ENCODE peak calls at places on chromosomes 2 and 18, in seven cellular contexts. One of them, this sample, is unnamed.
A peak's percentile ranks its signal among the peaks of the same experiment; 100 is the strongest.

GRCh38 chr2:224560549-224560948 is 24.6 kb downstream of the CUL3 start:
- DNase-seq in GM12864: no peak
- DNase-seq in kidney epithelial cell: no peak
- DNase-seq in HCT116: no peak
- DNase-seq in breast epithelium: no peak
- DNase-seq in uterus: no peak
- DNase-seq in choroid plexus epithelial cell: no peak
- DNase-seq in this sample: no peak

GRCh38 chr2:138276367-138276766 is 225.2 kb upstream of the SPOPL start:
- DNase-seq in uterus: no peak
- DNase-seq in breast epithelium: no peak
- DNase-seq in choroid plexus epithelial cell: no peak
- DNase-seq in GM12864: no peak
- DNase-seq in HCT116: no peak
- DNase-seq in kidney epithelial cell: no peak
- DNase-seq in this sample: peak; percentile 10

GRCh38 chr2:182302972-182303371 is 123.9 kb downstream of the PDE1A start:
- DNase-seq in choroid plexus epithelial cell: no peak
- DNase-seq in kidney epithelial cell: no peak
- DNase-seq in HCT116: no peak
- DNase-seq in uterus: no peak
- DNase-seq in breast epithelium: no peak
- DNase-seq in GM12864: no peak
- DNase-seq in this sample: no peak

GRCh38 chr2:120990451-120990871 is 254.8 kb downstream of the GLI2 start:
- DNase-seq in breast epithelium: no peak
- DNase-seq in choroid plexus epithelial cell: peak; percentile 3
- DNase-seq in GM12864: no peak
- DNase-seq in kidney epithelial cell: no peak
- DNase-seq in HCT116: no peak
- DNase-seq in uterus: peak; percentile 17
- DNase-seq in this sample: no peak

GRCh38 chr2:225670111-225670974 is 270.8 kb downstream of the NYAP2 start:
- DNase-seq in kidney epithelial cell: no peak
- DNase-seq in choroid plexus epithelial cell: peak; percentile 79
- DNase-seq in breast epithelium: no peak
- DNase-seq in HCT116: peak; percentile 49
- DNase-seq in GM12864: no peak
- DNase-seq in uterus: no peak
- DNase-seq in this sample: peak; percentile 58

GRCh38 chr2:227615906-227616305 is 1.3 kb upstream of the SCYGR3 start:
- DNase-seq in kidney epithelial cell: no peak
- DNase-seq in GM12864: no peak
- DNase-seq in HCT116: no peak
- DNase-seq in choroid plexus epithelial cell: no peak
- DNase-seq in breast epithelium: no peak
- DNase-seq in uterus: no peak
- DNase-seq in this sample: no peak

GRCh38 chr2:16623564-16624418 is 41.8 kb downstream of the CYRIA start:
- DNase-seq in GM12864: no peak
- DNase-seq in kidney epithelial cell: no peak
- DNase-seq in HCT116: no peak
- DNase-seq in uterus: no peak
- DNase-seq in breast epithelium: no peak
- DNase-seq in choroid plexus epithelial cell: no peak
- DNase-seq in this sample: no peak

GRCh38 chr18:49072524-49072934 is 121.8 kb upstream of the SMAD7 start:
- DNase-seq in choroid plexus epithelial cell: peak; percentile 33
- DNase-seq in breast epithelium: no peak
- DNase-seq in uterus: no peak
- DNase-seq in GM12864: no peak
- DNase-seq in kidney epithelial cell: no peak
- DNase-seq in HCT116: no peak
- DNase-seq in this sample: no peak

GRCh38 chr18:48868468-48869466 is 82.0 kb downstream of the SMAD7 start:
- DNase-seq in breast epithelium: no peak
- DNase-seq in HCT116: no peak
- DNase-seq in choroid plexus epithelial cell: peak; percentile 48
- DNase-seq in kidney epithelial cell: no peak
- DNase-seq in uterus: no peak
- DNase-seq in GM12864: peak; percentile 93
- DNase-seq in this sample: no peak

GRCh38 chr2:190679813-190680591 is 31.1 kb downstream of the NAB1 start:
- DNase-seq in breast epithelium: peak; percentile 24
- DNase-seq in HCT116: peak; percentile 16
- DNase-seq in GM12864: no peak
- DNase-seq in choroid plexus epithelial cell: peak; percentile 65
- DNase-seq in kidney epithelial cell: no peak
- DNase-seq in uterus: peak; percentile 19
- DNase-seq in this sample: peak; percentile 77

GRCh38 chr2:32632089-32632488 is 4.2 kb downstream of the TTC27 start:
- DNase-seq in kidney epithelial cell: peak; percentile 7
- DNase-seq in GM12864: no peak
- DNase-seq in breast epithelium: no peak
- DNase-seq in uterus: no peak
- DNase-seq in HCT116: peak; percentile 7
- DNase-seq in choroid plexus epithelial cell: peak; percentile 56
- DNase-seq in this sample: peak; percentile 53

GRCh38 chr2:236107536-236107935 is 60.6 kb downstream of the GBX2 start:
- DNase-seq in HCT116: no peak
- DNase-seq in kidney epithelial cell: no peak
- DNase-seq in breast epithelium: no peak
- DNase-seq in choroid plexus epithelial cell: no peak
- DNase-seq in uterus: no peak
- DNase-seq in GM12864: no peak
- DNase-seq in this sample: no peak

GRCh38 chr2:33291278-33292013 is 185.0 kb upstream of the RASGRP3 start:
- DNase-seq in GM12864: no peak
- DNase-seq in breast epithelium: no peak
- DNase-seq in uterus: no peak
- DNase-seq in choroid plexus epithelial cell: peak; percentile 72
- DNase-seq in HCT116: no peak
- DNase-seq in kidney epithelial cell: peak; percentile 59
- DNase-seq in this sample: peak; percentile 84

DNA sequence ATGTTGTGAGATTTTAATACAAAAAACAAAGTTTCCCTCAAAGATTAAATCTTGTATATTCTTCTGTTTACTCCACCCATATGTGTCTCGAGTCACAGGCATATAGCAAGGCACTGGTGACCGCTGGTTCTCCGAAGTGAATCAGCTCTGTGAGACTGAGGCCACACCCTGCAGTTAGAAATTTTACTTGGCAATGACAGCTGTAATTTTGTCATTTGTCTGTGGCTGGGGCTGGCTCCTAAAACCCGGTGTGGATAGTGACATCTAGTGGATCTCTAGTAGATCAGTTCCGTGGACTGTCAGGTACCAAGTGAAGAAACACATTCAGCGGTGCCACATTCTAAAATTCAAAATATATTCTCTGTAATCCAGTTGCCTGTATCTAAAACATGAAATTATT is 278.0 kb downstream of the NEDD4L start:
- DNase-seq in HCT116: peak; percentile 74
- DNase-seq in GM12864: peak; percentile 55
- DNase-seq in kidney epithelial cell: peak; percentile 44
- DNase-seq in uterus: peak; percentile 51
- DNase-seq in choroid plexus epithelial cell: peak; percentile 70
- DNase-seq in breast epithelium: peak; percentile 77
- DNase-seq in this sample: peak; percentile 92
- H3K4me3 ChIP-seq in HCT116: no peak overlapping the region
- H3K4me3 ChIP-seq in GM12864: no peak overlapping the region
- H3K4me3 ChIP-seq in kidney epithelial cell: no peak overlapping the region
- H3K4me3 ChIP-seq in uterus: no peak overlapping the region
- H3K4me3 ChIP-seq in choroid plexus epithelial cell: no peak overlapping the region
- H3K4me3 ChIP-seq in breast epithelium: no peak overlapping the region
- H3K4me3 ChIP-seq in this sample: no peak overlapping the region

DNA sequence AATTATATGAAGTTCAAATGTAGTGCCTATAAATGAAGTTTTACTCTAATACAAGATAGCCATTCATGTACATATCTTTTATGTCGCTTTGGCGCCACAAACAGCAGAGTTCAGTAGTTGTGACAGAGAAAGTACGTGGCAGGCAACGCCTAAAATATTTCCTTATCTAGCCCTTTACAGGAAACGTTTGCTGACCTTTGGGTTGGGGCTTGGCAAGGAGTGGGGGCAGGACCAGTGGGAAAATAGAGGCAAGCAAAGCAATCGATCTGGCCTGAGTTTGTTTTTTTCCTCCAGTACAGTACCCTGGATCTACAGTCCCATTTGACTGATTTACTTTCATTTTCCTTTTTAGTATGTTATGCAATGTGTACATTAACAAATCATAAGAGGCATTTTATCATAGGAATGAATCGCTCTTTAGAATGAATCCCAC is 13.1 kb downstream of the CCDC68 start:
- DNase-seq in choroid plexus epithelial cell: peak; percentile 53
- DNase-seq in HCT116: peak; percentile 26
- DNase-seq in uterus: no peak
- DNase-seq in breast epithelium: no peak
- DNase-seq in kidney epithelial cell: no peak
- DNase-seq in GM12864: peak; percentile 4
- DNase-seq in this sample: peak; percentile 50
- TF ChIP-seq CTCF in choroid plexus epithelial cell: no peak
- TF ChIP-seq CTCF in HCT116: no peak
- TF ChIP-seq CTCF in uterus: no peak
- TF ChIP-seq CTCF in breast epithelium: no peak
- TF ChIP-seq CTCF in kidney epithelial cell: no peak
- TF ChIP-seq CTCF in GM12864: no peak
- TF ChIP-seq CTCF in this sample: no peak

GRCh38 chr2:104856086-104856972 is 2.4 kb downstream of the POU3F3 start:
- DNase-seq in kidney epithelial cell: no peak
- DNase-seq in choroid plexus epithelial cell: no peak
- DNase-seq in HCT116: no peak
- DNase-seq in breast epithelium: no peak
- DNase-seq in GM12864: no peak
- DNase-seq in uterus: no peak
- DNase-seq in this sample: peak; percentile 4

GRCh38 chr2:104853401-104853925 is 452 bp upstream of the POU3F3 start:
- DNase-seq in choroid plexus epithelial cell: no peak
- DNase-seq in uterus: no peak
- DNase-seq in HCT116: no peak
- DNase-seq in kidney epithelial cell: no peak
- DNase-seq in GM12864: no peak
- DNase-seq in breast epithelium: no peak
- DNase-seq in this sample: no peak

GRCh38 chr2:104855174-104856085 is 1.5 kb downstream of the POU3F3 start:
- DNase-seq in breast epithelium: no peak
- DNase-seq in choroid plexus epithelial cell: no peak
- DNase-seq in kidney epithelial cell: no peak
- DNase-seq in HCT116: no peak
- DNase-seq in GM12864: no peak
- DNase-seq in uterus: no peak
- DNase-seq in this sample: no peak

GRCh38 chr2:104853926-104854506 is at the start of gene POU3F3:
- DNase-seq in HCT116: no peak
- DNase-seq in GM12864: no peak
- DNase-seq in breast epithelium: peak; percentile 60
- DNase-seq in choroid plexus epithelial cell: peak; percentile 69
- DNase-seq in kidney epithelial cell: peak; percentile 87
- DNase-seq in uterus: peak; percentile 29
- DNase-seq in this sample: no peak

DNA sequence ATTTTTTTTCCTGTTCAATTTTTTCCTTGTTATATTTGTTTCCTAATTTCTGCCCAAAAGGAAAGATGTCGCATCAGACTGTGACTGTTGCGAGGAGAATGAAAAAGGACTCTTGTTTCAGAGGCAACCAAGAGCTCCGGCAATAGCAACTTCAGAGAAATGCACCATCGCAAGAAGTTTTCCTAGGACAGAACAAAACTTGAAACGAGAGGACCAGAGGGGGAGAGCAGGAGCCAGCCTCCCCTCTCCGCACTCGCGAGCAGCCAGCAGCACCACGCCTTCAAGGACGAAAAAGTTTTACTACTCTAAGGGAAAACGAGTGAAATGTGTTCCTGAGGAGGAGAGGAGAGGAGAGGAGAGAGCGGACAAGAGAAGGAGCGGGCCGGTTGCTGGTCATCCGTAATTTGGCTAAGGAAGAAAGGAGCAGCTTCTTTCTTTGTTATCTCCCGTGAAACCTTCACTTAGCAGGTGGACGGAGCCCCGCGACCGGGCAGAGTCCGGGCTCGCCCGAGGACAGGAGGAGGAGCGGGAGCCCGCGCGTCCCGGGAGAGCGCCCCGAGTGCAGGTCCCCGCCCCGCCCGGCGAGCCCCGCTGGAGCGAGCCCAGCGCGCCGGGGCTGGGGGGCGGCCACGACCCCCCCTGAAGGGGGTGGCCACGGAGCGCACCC is 725 bp downstream of the POU3F3 start:
- DNase-seq in GM12864: no peak
- DNase-seq in HCT116: no peak
- DNase-seq in kidney epithelial cell: no peak
- DNase-seq in breast epithelium: no peak
- DNase-seq in uterus: no peak
- DNase-seq in choroid plexus epithelial cell: no peak
- DNase-seq in this sample: no peak
- H3K4me3 ChIP-seq in GM12864: no peak overlapping the region
- H3K4me3 ChIP-seq in HCT116: no peak overlapping the region
- H3K4me3 ChIP-seq in kidney epithelial cell: peak overlapping the region; percentile 70
- H3K4me3 ChIP-seq in breast epithelium: no peak overlapping the region
- H3K4me3 ChIP-seq in uterus: no peak overlapping the region
- H3K4me3 ChIP-seq in choroid plexus epithelial cell: peak overlapping the region; percentile 49
- H3K4me3 ChIP-seq in this sample: no peak overlapping the region

GRCh38 chr2:113992090-113992489 is 102.2 kb downstream of the ACTR3 start:
- DNase-seq in choroid plexus epithelial cell: no peak
- DNase-seq in GM12864: no peak
- DNase-seq in uterus: no peak
- DNase-seq in kidney epithelial cell: no peak
- DNase-seq in breast epithelium: no peak
- DNase-seq in HCT116: no peak
- DNase-seq in this sample: peak; percentile 85

GRCh38 chr2:114001936-114002335 is 112.0 kb downstream of the ACTR3 start:
- DNase-seq in breast epithelium: no peak
- DNase-seq in GM12864: no peak
- DNase-seq in choroid plexus epithelial cell: no peak
- DNase-seq in kidney epithelial cell: no peak
- DNase-seq in uterus: no peak
- DNase-seq in HCT116: no peak
- DNase-seq in this sample: no peak

GRCh38 chr2:114001152-114001551 is 111.3 kb downstream of the ACTR3 start:
- DNase-seq in uterus: no peak
- DNase-seq in breast epithelium: no peak
- DNase-seq in GM12864: no peak
- DNase-seq in HCT116: no peak
- DNase-seq in choroid plexus epithelial cell: no peak
- DNase-seq in kidney epithelial cell: no peak
- DNase-seq in this sample: no peak

DNA sequence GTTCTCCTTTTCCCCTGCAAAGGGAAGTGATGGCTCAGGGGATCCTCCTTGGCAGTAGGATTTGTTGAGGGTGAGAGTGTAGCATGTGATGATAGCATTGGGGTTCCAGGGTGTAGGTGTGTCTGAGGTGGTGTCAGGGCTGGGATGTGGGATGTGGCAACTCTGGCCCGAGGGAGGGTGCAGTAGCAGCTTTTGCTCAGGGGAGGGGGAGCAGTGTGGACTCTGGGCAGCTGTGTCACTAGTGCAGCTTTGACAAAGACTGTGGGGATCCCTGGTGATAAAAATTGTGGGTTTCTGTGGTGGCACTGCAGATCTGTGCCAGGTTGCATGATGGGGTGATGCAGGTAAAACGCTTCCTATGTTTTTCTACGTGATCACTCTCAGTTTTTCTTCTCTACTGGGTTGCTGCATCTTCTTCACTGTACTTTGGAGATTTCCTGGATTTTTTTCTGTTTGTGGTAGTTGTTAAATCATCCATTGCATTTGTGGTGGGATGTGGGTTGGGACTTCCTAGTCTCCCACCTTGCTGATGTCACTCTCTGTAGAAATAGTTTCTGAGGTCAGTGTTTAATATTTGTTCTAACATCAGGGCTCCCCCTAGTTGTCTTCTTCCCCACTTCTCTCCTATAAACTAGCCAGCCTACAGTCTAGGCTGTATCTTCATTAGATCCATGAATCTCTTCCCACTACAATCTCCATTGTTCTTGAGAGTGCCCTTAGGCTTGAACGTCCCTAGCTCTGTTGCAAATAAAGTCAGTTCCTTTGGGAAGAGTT is 107.1 kb downstream of the ACTR3 start:
- DNase-seq in breast epithelium: no peak
- DNase-seq in uterus: no peak
- DNase-seq in choroid plexus epithelial cell: no peak
- DNase-seq in GM12864: no peak
- DNase-seq in kidney epithelial cell: no peak
- DNase-seq in HCT116: no peak
- DNase-seq in this sample: no peak
- TF ChIP-seq CTCF in breast epithelium: no peak
- TF ChIP-seq CTCF in uterus: no peak
- TF ChIP-seq CTCF in choroid plexus epithelial cell: peak; percentile 17
- TF ChIP-seq CTCF in GM12864: no peak
- TF ChIP-seq CTCF in kidney epithelial cell: no peak
- TF ChIP-seq CTCF in HCT116: peak; percentile 10
- TF ChIP-seq CTCF in this sample: no peak

This sample was measured in epithelial cell of esophagus.